ENCODE peak calls at places on chromosomes 6 and 20, in five cellular contexts. U is GM23248, C is fibroblast of lung, Y is GM23338, A is MM.1S. W is an unnamed sample. For H4K20me1, the result is how much of the 10 kb centered on the place peaks cover.

GRCh38 chr20:44153636-44154043 is 33.3 kb downstream of the JPH2 start:
- DNase-seq in U (peak), C (peak), Y (peak), A (no peak), W (no peak)

GRCh38 chr6:104728444-104728843 is 131.3 kb downstream of the HACE1 start:
- DNase-seq in U (no peak), C (peak), Y (no peak), A (no peak), W (no peak)

GRCh38 chr6:21137708-21138358 is 455.7 kb upstream of the SOX4 start:
- DNase-seq in U (peak), C (peak), Y (no peak), A (no peak), W (no peak)

GRCh38 chr6:117480651-117481050 is 1.8 kb upstream of the DCBLD1 start:
- DNase-seq in U (no peak), C (no peak), Y (no peak), A (no peak), W (no peak)

GRCh38 chr20:14445310-14445709 is 107.9 kb upstream of the FLRT3 start:
- DNase-seq in U (peak), C (peak), Y (no peak), A (no peak), W (no peak)

GRCh38 chr20:33862709-33863403 is 51.7 kb downstream of the CHMP4B start:
- DNase-seq in U (peak), C (peak), Y (peak), A (no peak), W (peak)

GRCh38 chr6:24720131-24720603 is 1.2 kb upstream of the C6orf62 start:
- DNase-seq in U (peak), C (peak), Y (peak), A (peak), W (peak)

GRCh38 chr6:43012364-43012763 is 1.4 kb downstream of the MEA1 start:
- DNase-seq in U (no peak), C (no peak), Y (no peak), A (no peak), W (no peak)

GRCh38 chr6:158361961-158362634 is 49.8 kb downstream of the TULP4 start:
- DNase-seq in U (peak), C (peak), Y (no peak), A (no peak), W (no peak)

GRCh38 chr20:2752631-2753455 is 47.6 kb downstream of the CPXM1 start:
- DNase-seq in U (peak), C (peak), Y (peak), A (peak), W (peak)

GRCh38 chr20:19275038-19275629 is 62.7 kb downstream of the SLC24A3 start:
- DNase-seq in U (no peak), C (no peak), Y (no peak), A (no peak), W (no peak)

GRCh38 chr20:62452475-62453095 is 23.2 kb downstream of the GATA5 start:
- DNase-seq in U (no peak), C (no peak), Y (no peak), A (no peak), W (no peak)

GRCh38 chr20:21074605-21075336 is 31.4 kb downstream of the LINC00237 start:
- DNase-seq in U (peak), C (peak), Y (no peak), A (no peak), W (no peak)

GRCh38 chr6:137673603-137674002 is 179.4 kb upstream of the OLIG3 start:
- DNase-seq in U (no peak), C (no peak), Y (no peak), A (no peak), W (no peak)

GRCh38 chr6:133467982-133468380 is 226.8 kb downstream of the EYA4 start:
- DNase-seq in U (no peak), C (peak), Y (no peak), A (no peak), W (no peak)

GRCh38 chr6:41577865-41578713 is 31.9 kb downstream of the FOXP4 start:
- DNase-seq in U (peak), C (peak), Y (peak), A (no peak), W (peak)

GRCh38 chr20:59121714-59122376 is 41.8 kb upstream of the ZNF831 start:
- DNase-seq in U (no peak), C (no peak), Y (peak), A (no peak), W (peak)

GRCh38 chr6:30450908-30451818 is 38.1 kb upstream of the HLA-E start:
- DNase-seq in U (peak), C (peak), Y (peak), A (peak), W (peak)

GRCh38 chr6:158072083-158072721 is 90.5 kb downstream of the SYNJ2 start:
- DNase-seq in U (peak), C (peak), Y (peak), A (peak), W (peak)

GRCh38 chr20:64101731-64102621 is 5.4 kb downstream of the NPBWR2 start:
- DNase-seq in U (peak), C (no peak), Y (peak), A (peak), W (peak)
- TF ChIP-seq EZH2 in U (peak), C (peak), Y (no peak), A (no peak), W (no peak)

DNA sequence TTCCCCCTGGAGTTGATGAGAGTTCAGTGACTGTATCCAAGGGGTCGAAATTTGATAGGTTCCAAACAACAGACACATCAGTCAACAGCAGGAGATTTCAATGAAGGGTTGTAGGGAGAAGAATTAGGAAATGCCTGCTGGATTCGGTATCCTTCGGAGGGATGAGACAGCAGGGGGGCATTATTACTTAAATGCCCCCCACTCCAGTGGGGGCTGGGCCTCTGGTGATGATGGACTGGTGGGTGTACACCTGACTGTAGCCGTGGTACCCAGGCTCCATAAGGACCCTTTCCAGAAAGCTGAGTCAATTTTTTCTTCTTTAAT is 41.2 kb downstream of the ZMYND8 start:
- DNase-seq in U (peak), C (no peak), Y (peak), A (no peak), W (peak)
- H4K20me1 ChIP-seq in U (under half), C (under half), Y (under half), A (under half), W (half or more)

GRCh38 chr6:1575213-1576041 is 34.3 kb upstream of the FOXC1 start:
- DNase-seq in U (no peak), C (peak), Y (no peak), A (no peak), W (no peak)
- H3K27ac ChIP-seq in U (no peak), C (no peak), Y (no peak), A (no peak), W (no peak)

GRCh38 chr6:168437751-168438150 is 3.2 kb upstream of the SMOC2 start:
- DNase-seq in U (no peak), C (no peak), Y (no peak), A (no peak), W (no peak)
- TF ChIP-seq EZH2 in U (no peak), C (no peak), Y (no peak), A (no peak), W (no peak)

DNA sequence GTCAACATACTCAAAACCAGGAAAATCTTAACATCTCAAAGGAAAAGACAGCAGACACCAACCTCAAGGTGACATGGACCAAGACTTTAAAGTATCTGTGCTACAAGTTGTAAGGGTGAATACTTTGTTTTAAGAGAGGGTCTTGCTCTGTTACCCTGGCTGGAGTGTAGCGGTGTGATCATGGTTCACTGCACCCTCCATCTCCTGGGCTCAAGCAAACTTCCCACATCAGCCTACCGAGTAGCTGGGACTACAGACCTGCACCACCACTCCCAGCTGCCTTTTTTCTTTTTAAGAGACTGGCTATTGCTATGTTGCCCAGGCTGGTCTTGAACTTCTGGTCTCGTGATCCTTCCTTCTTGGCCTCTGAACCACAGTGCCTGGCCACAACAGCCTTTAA is 9.7 kb downstream of the AMD1 start:
- DNase-seq in U (no peak), C (no peak), Y (no peak), A (no peak), W (no peak)
- H4K20me1 ChIP-seq in U (under half), C (under half), Y (half or more), A (half or more), W (half or more)

GRCh38 chr6:27687154-27688013 is 214.5 kb upstream of the ZNF184 start:
- DNase-seq in U (peak), C (peak), Y (peak), A (peak), W (peak)
- H3K27ac ChIP-seq in U (peak), C (peak), Y (no peak), A (no peak), W (no peak)

DNA sequence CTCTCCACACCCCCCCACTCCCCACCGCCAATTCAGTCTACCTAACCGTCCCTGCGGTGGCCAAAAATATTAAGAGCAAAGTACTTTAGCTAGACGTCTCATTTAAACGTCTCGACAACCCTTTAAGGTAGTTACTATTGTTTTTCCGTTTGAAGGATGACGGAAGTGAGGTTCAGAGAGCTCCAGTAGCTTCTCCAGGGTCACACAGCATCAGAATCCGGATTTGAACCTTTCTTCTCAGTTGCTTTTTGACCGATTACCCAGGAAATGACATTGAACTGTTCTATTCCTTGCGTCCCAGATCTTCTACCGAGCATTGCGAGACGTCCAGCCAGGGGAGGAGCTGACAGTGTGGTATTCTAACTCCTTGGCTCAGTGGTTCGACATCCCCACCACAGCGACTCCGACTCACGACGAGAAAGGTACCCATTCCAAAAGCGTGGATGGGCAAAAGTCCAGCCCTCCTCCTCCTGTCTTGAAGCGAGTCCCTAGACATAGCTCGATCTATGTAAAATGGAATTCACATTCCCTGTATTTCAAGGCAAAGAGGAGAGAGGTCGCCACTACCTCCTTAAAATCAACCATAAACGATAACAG is 2.4 kb downstream of the PRDM13 start:
- DNase-seq in U (no peak), C (no peak), Y (no peak), A (no peak), W (no peak)
- TF ChIP-seq EZH2 in U (no peak), C (no peak), Y (peak), A (no peak), W (no peak)

GRCh38 chr6:33200234-33201146 is at the start of the genes RXRB and SLC39A7:
- DNase-seq in U (peak), C (peak), Y (peak), A (peak), W (peak)
- H4K20me1 ChIP-seq in U (under half), C (under half), Y (under half), A (under half), W (half or more)

DNA sequence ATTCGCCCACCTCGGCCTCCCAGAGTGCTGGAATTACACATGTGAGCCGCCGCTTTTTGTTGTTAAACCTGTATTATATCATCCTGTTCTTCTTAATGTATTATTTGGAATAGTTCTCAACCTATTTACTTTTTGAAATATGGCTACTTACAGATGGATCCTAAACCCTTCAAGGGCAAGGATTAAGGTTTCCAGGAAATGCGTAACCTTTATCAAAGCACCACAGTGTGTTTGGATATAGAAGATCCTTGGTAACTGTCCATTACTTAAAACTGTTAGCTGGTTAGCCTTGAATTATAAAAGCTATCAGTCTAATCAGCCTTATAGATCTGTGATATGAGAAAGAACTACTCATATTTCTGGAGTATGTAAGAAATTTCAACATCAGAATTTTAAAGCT is 12.3 kb upstream of the RPN2 start:
- DNase-seq in U (no peak), C (no peak), Y (no peak), A (no peak), W (no peak)
- H3K27ac ChIP-seq in U (no peak), C (no peak), Y (no peak), A (no peak), W (no peak)

W was measured in neural progenitor cell.